ENCODE peak calls at places on chromosomes 4 and X, in six cellular contexts. U is activated gamma-delta T cell treated with Interleukin-2 at 50 U/mL for 16 hours, N is retina, X is activated T-cell treated with anti-CD3 and anti-CD28 coated beads for 1 hour, Y is Calu3, Z is RPMI7951. M is an unnamed sample.

GRCh38 chr4:189858445-189858844 is 82.2 kb upstream of the FRG1 start:
- DNase-seq in U (no peak), N (no peak), X (no peak), Y (no peak), Z (no peak), M (no peak)

GRCh38 chrX:105870465-105870864 is 48.1 kb downstream of the NRK start:
- DNase-seq in U (no peak), N (no peak), X (no peak), Y (no peak), Z (no peak), M (no peak)

GRCh38 chrX:49192722-49193328 is 6.7 kb upstream of the PRICKLE3 start:
- DNase-seq in U (no peak), N (no peak), X (no peak), Y (peak; percentile 44), Z (peak; percentile 31), M (peak; percentile 57)

GRCh38 chrX:53795583-53795982 is 109.1 kb upstream of the HUWE1 start:
- DNase-seq in U (no peak), N (no peak), X (no peak), Y (no peak), Z (peak; percentile 28), M (no peak)

GRCh38 chr4:16253127-16253960 is 27.1 kb upstream of the TAPT1 start:
- DNase-seq in U (no peak), N (no peak), X (no peak), Y (no peak), Z (peak; percentile 76), M (peak; percentile 36)

GRCh38 chr4:83569967-83570366 is 34.1 kb downstream of the GPAT3 start:
- DNase-seq in U (no peak), N (no peak), X (no peak), Y (peak; percentile 12), Z (peak; percentile 66), M (no peak)

GRCh38 chrX:108447303-108447702 is 7.7 kb downstream of the COL4A5 start:
- DNase-seq in U (no peak), N (no peak), X (no peak), Y (no peak), Z (peak; percentile 38), M (no peak)

GRCh38 chrX:71637848-71638247 is 19.5 kb upstream of the CXCR3 start:
- DNase-seq in U (no peak), N (no peak), X (no peak), Y (no peak), Z (peak; percentile 42), M (no peak)

M was measured in A673.